ENCODE peak calls at places on chromosomes 16 and 17, in six cellular contexts. One of them, this sample, is unnamed.

GRCh38 chr17:6580628-6581027 is 24.3 kb upstream of the PITPNM3 start:
- DNase-seq in NCI-H748 treated with DMSO at 0.1 percent for 48 hours: no peak
- DNase-seq in NCI-H1092: no peak
- DNase-seq in ureter: no peak
- DNase-seq in GM23338: no peak
- DNase-seq in neural progenitor cell: no peak
- DNase-seq in this sample: no peak

GRCh38 chr16:12231666-12232065 is 255.1 kb downstream of the SNX29 start:
- DNase-seq in NCI-H748 treated with DMSO at 0.1 percent for 48 hours: no peak
- DNase-seq in NCI-H1092: no peak
- DNase-seq in ureter: no peak
- DNase-seq in GM23338: no peak
- DNase-seq in neural progenitor cell: no peak
- DNase-seq in this sample: no peak

GRCh38 chr17:4412933-4413831 is 20.6 kb upstream of the SPNS3 start:
- DNase-seq in NCI-H748 treated with DMSO at 0.1 percent for 48 hours: peak; percentile 94
- DNase-seq in NCI-H1092: peak; percentile 65
- DNase-seq in ureter: peak; percentile 94
- DNase-seq in GM23338: peak; percentile 98
- DNase-seq in neural progenitor cell: peak; percentile 96
- DNase-seq in this sample: peak; percentile 98

GRCh38 chr17:56918916-56919315 is 5.1 kb upstream of the TRIM25 start:
- DNase-seq in NCI-H748 treated with DMSO at 0.1 percent for 48 hours: no peak
- DNase-seq in NCI-H1092: no peak
- DNase-seq in ureter: no peak
- DNase-seq in GM23338: no peak
- DNase-seq in neural progenitor cell: no peak
- DNase-seq in this sample: no peak

GRCh38 chr17:30824002-30824355 is 513 bp downstream of the CRLF3 start:
- DNase-seq in NCI-H748 treated with DMSO at 0.1 percent for 48 hours: peak; percentile 36
- DNase-seq in NCI-H1092: no peak
- DNase-seq in ureter: no peak
- DNase-seq in GM23338: no peak
- DNase-seq in neural progenitor cell: no peak
- DNase-seq in this sample: peak; percentile 38

GRCh38 chr17:82058855-82059249 is 6.8 kb downstream of the DUS1L start:
- DNase-seq in NCI-H748 treated with DMSO at 0.1 percent for 48 hours: no peak
- DNase-seq in NCI-H1092: no peak
- DNase-seq in ureter: no peak
- DNase-seq in GM23338: no peak
- DNase-seq in neural progenitor cell: no peak
- DNase-seq in this sample: no peak

GRCh38 chr17:11608396-11608795 is 10.1 kb downstream of the DNAH9 start:
- DNase-seq in NCI-H748 treated with DMSO at 0.1 percent for 48 hours: no peak
- DNase-seq in NCI-H1092: no peak
- DNase-seq in ureter: peak; percentile 81
- DNase-seq in GM23338: no peak
- DNase-seq in neural progenitor cell: no peak
- DNase-seq in this sample: no peak

GRCh38 chr16:1492923-1493745 is at the start of gene TELO2:
- DNase-seq in NCI-H748 treated with DMSO at 0.1 percent for 48 hours: peak; percentile 21
- DNase-seq in NCI-H1092: peak; percentile 77
- DNase-seq in ureter: peak; percentile 77
- DNase-seq in GM23338: peak; percentile 82
- DNase-seq in neural progenitor cell: peak; percentile 92
- DNase-seq in this sample: peak; percentile 77

GRCh38 chr17:81514735-81515529 is 2.3 kb upstream of the ACTG1 start:
- DNase-seq in NCI-H748 treated with DMSO at 0.1 percent for 48 hours: peak; percentile 47
- DNase-seq in NCI-H1092: peak; percentile 24
- DNase-seq in ureter: peak; percentile 84
- DNase-seq in GM23338: peak; percentile 84
- DNase-seq in neural progenitor cell: peak; percentile 89
- DNase-seq in this sample: peak; percentile 74

GRCh38 chr17:15957206-15957605 is 12.3 kb downstream of the ADORA2B start:
- DNase-seq in NCI-H748 treated with DMSO at 0.1 percent for 48 hours: no peak
- DNase-seq in NCI-H1092: no peak
- DNase-seq in ureter: no peak
- DNase-seq in GM23338: no peak
- DNase-seq in neural progenitor cell: no peak
- DNase-seq in this sample: no peak

GRCh38 chr17:79808763-79809529 is 12.1 kb upstream of the CBX8 start:
- DNase-seq in NCI-H748 treated with DMSO at 0.1 percent for 48 hours: peak; percentile 59
- DNase-seq in NCI-H1092: peak; percentile 57
- DNase-seq in ureter: no peak
- DNase-seq in GM23338: peak; percentile 80
- DNase-seq in neural progenitor cell: peak; percentile 64
- DNase-seq in this sample: no peak

GRCh38 chr17:6330936-6331335 is 104.0 kb downstream of the AIPL1 start:
- DNase-seq in NCI-H748 treated with DMSO at 0.1 percent for 48 hours: no peak
- DNase-seq in NCI-H1092: no peak
- DNase-seq in ureter: no peak
- DNase-seq in GM23338: no peak
- DNase-seq in neural progenitor cell: no peak
- DNase-seq in this sample: no peak

GRCh38 chr16:13234999-13235398 is 333.6 kb downstream of the SHISA9 start:
- DNase-seq in NCI-H748 treated with DMSO at 0.1 percent for 48 hours: no peak
- DNase-seq in NCI-H1092: no peak
- DNase-seq in ureter: no peak
- DNase-seq in GM23338: no peak
- DNase-seq in neural progenitor cell: no peak
- DNase-seq in this sample: peak; percentile 12

GRCh38 chr17:78998311-78999055 is 11.1 kb downstream of the CANT1 start:
- DNase-seq in NCI-H748 treated with DMSO at 0.1 percent for 48 hours: no peak
- DNase-seq in NCI-H1092: peak; percentile 23
- DNase-seq in ureter: no peak
- DNase-seq in GM23338: no peak
- DNase-seq in neural progenitor cell: no peak
- DNase-seq in this sample: no peak

GRCh38 chr17:18044609-18045008 is 5.4 kb downstream of the GID4 start:
- DNase-seq in NCI-H748 treated with DMSO at 0.1 percent for 48 hours: no peak
- DNase-seq in NCI-H1092: no peak
- DNase-seq in ureter: no peak
- DNase-seq in GM23338: no peak
- DNase-seq in neural progenitor cell: no peak
- DNase-seq in this sample: no peak

GRCh38 chr16:18932243-18932997 is 6.2 kb upstream of the SMG1 start:
- DNase-seq in NCI-H748 treated with DMSO at 0.1 percent for 48 hours: no peak
- DNase-seq in NCI-H1092: no peak
- DNase-seq in ureter: no peak
- DNase-seq in GM23338: no peak
- DNase-seq in neural progenitor cell: peak; percentile 37
- DNase-seq in this sample: no peak

GRCh38 chr17:31674717-31675349 is 184.2 kb downstream of the COPRS start:
- DNase-seq in NCI-H748 treated with DMSO at 0.1 percent for 48 hours: no peak
- DNase-seq in NCI-H1092: no peak
- DNase-seq in ureter: no peak
- DNase-seq in GM23338: no peak
- DNase-seq in neural progenitor cell: no peak
- DNase-seq in this sample: no peak

GRCh38 chr17:81398170-81398854 is 3.1 kb downstream of the BAHCC1 start:
- DNase-seq in NCI-H748 treated with DMSO at 0.1 percent for 48 hours: no peak
- DNase-seq in NCI-H1092: no peak
- DNase-seq in ureter: no peak
- DNase-seq in GM23338: peak; percentile 68
- DNase-seq in neural progenitor cell: peak; percentile 75
- DNase-seq in this sample: peak; percentile 56

GRCh38 chr16:52068447-52069074 is 478.4 kb downstream of the TOX3 start:
- DNase-seq in NCI-H748 treated with DMSO at 0.1 percent for 48 hours: peak; percentile 72
- DNase-seq in NCI-H1092: peak; percentile 54
- DNase-seq in ureter: no peak
- DNase-seq in GM23338: peak; percentile 73
- DNase-seq in neural progenitor cell: peak; percentile 72
- DNase-seq in this sample: peak; percentile 44

GRCh38 chr16:80804061-80804450 is 342 bp downstream of the CDYL2 start:
- DNase-seq in NCI-H748 treated with DMSO at 0.1 percent for 48 hours: no peak
- DNase-seq in NCI-H1092: no peak
- DNase-seq in ureter: peak; percentile 60
- DNase-seq in GM23338: peak; percentile 50
- DNase-seq in neural progenitor cell: no peak
- DNase-seq in this sample: peak; percentile 29

GRCh38 chr16:85610059-85610445 is 3.1 kb upstream of the GSE1 start:
- DNase-seq in NCI-H748 treated with DMSO at 0.1 percent for 48 hours: no peak
- DNase-seq in NCI-H1092: peak; percentile 35
- DNase-seq in ureter: no peak
- DNase-seq in GM23338: no peak
- DNase-seq in neural progenitor cell: no peak
- DNase-seq in this sample: no peak

This sample was measured in WTC11.